ENCODE peak calls at places on chromosomes 5 and 9, in six cellular contexts. F, E, M, X, W and R are unnamed samples.
A peak's percentile ranks its signal among the peaks of the same experiment; 100 is the strongest.

GRCh38 chr5:150492621-150493020 is 15.3 kb upstream of the NDST1 start:
- DNase-seq in E (no peak), W (no peak), X (no peak), M (no peak), F (no peak), R (peak; percentile 74)

GRCh38 chr5:180636403-180637075 is 12.9 kb downstream of the FLT4 start:
- DNase-seq in M (peak; percentile 63), F (no peak), X (no peak), E (no peak), W (peak; percentile 18), R (no peak)

GRCh38 chr9:134792627-134793026 is 88.0 kb upstream of the FCN2 start:
- DNase-seq in W (no peak), M (no peak), X (no peak), F (no peak), E (no peak), R (no peak)

GRCh38 chr9:89993678-89994630 is 389.1 kb downstream of the GADD45G start:
- DNase-seq in W (peak; percentile 63), M (peak; percentile 76), X (peak; percentile 31), E (peak; percentile 46), F (peak; percentile 68), R (no peak)

GRCh38 chr5:30890377-30890776 is 303.1 kb upstream of the CDH6 start:
- DNase-seq in E (no peak), F (no peak), X (no peak), M (no peak), W (no peak), R (no peak)

GRCh38 chr9:100579665-100580064 is 1.8 kb downstream of the CAVIN4 start:
- DNase-seq in E (no peak), F (no peak), M (no peak), X (no peak), W (no peak), R (no peak)

GRCh38 chr9:99807276-99807852 is 14.3 kb upstream of the NR4A3 start:
- DNase-seq in W (peak; percentile 56), X (no peak), E (peak; percentile 66), F (peak; percentile 76), M (peak; percentile 85), R (peak; percentile 80)

GRCh38 chr5:157582731-157583580 is 7.4 kb upstream of the ADAM19 start:
- DNase-seq in F (no peak), W (no peak), M (no peak), X (no peak), E (no peak), R (no peak)

GRCh38 chr9:83431470-83432060 is 106.6 kb downstream of the FRMD3 start:
- DNase-seq in X (no peak), M (no peak), W (no peak), E (no peak), F (peak; percentile 40), R (no peak)

GRCh38 chr9:83511051-83511450 is 27.1 kb downstream of the FRMD3 start:
- DNase-seq in X (no peak), W (no peak), E (no peak), F (no peak), M (no peak), R (no peak)

GRCh38 chr5:51396797-51397196 is 13.5 kb downstream of the ISL1 start:
- DNase-seq in W (no peak), X (no peak), E (no peak), F (no peak), M (no peak), R (no peak)

GRCh38 chr9:36485647-36486453 is 85.8 kb upstream of the RNF38 start:
- DNase-seq in W (no peak), E (peak; percentile 17), M (peak; percentile 70), F (no peak), X (no peak), R (no peak)

GRCh38 chr5:109878887-109879286 is 189.2 kb downstream of the MAN2A1 start:
- DNase-seq in E (no peak), M (no peak), X (no peak), F (no peak), W (no peak), R (no peak)

GRCh38 chr9:98983295-98984268 is 39.9 kb downstream of the COL15A1 start:
- DNase-seq in E (no peak), M (peak; percentile 35), X (no peak), W (no peak), F (no peak), R (no peak)

GRCh38 chr9:129489838-129490582 is 130.9 kb downstream of the C9orf50 start:
- DNase-seq in M (peak; percentile 74), X (no peak), W (no peak), F (no peak), E (peak; percentile 48), R (no peak)

GRCh38 chr5:180860273-180860886 is 696 bp downstream of the ZFP62 start:
- DNase-seq in M (no peak), X (no peak), E (no peak), F (no peak), W (peak; percentile 27), R (no peak)

GRCh38 chr9:93684806-93685553 is 108.6 kb downstream of the PHF2 start:
- DNase-seq in E (no peak), X (no peak), M (no peak), F (peak; percentile 10), W (no peak), R (peak; percentile 39)

GRCh38 chr9:129006328-129007034 is 21.6 kb downstream of the SH3GLB2 start:
- DNase-seq in E (peak; percentile 75), M (peak; percentile 88), X (peak; percentile 55), F (peak; percentile 63), W (peak; percentile 79), R (no peak)

GRCh38 chr5:5971227-5971626 is 407.1 kb downstream of the MED10 start:
- DNase-seq in F (no peak), X (no peak), M (no peak), W (no peak), E (no peak), R (no peak)

GRCh38 chr9:128001411-128002298 is 20.9 kb upstream of the EEIG1 start:
- DNase-seq in W (no peak), F (no peak), E (no peak), M (no peak), X (no peak), R (no peak)

DNA sequence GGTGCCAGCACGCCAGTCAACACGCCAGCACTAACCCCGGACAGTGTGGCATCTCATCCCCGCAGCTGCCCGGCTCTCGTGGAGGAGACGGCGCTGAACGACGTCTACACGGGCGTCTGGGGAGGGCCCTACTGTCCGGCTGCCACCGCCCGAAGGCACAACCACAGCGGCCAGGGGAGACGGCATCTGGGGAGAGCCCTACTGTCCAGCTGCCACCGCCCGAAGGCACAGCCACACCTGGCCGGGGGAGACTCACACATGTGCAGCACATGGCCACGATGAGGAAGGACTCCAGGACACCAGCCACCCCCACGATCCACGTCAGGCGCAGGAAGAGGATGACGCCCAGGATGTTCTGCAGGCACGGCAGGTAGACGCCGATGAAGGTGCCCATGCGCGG is 23.1 kb downstream of the SLC12A7 start:
- DNase-seq in F (no peak), W (no peak), X (no peak), M (no peak), E (no peak), R (no peak)
- H3K9me3 ChIP-seq in F (no peaks in the 10 kb centered on the region), W (no peaks in the 10 kb centered on the region), X (no peaks in the 10 kb centered on the region), M (no peaks in the 10 kb centered on the region), E (no peaks in the 10 kb centered on the region), R (no peaks in the 10 kb centered on the region)

GRCh38 chr5:103186152-103186551 is 66.1 kb downstream of the PPIP5K2 start:
- DNase-seq in E (no peak), M (no peak), X (no peak), W (no peak), F (no peak), R (no peak)
- H3K36me3 ChIP-seq in E (no peaks in the 10 kb centered on the region), M (peaks cover 98% of the 10 kb centered on the region), X (no peaks in the 10 kb centered on the region), W (peaks cover 91% of the 10 kb centered on the region), F (peaks cover 5% of the 10 kb centered on the region), R (peaks cover 47% of the 10 kb centered on the region)

GRCh38 chr5:115599924-115600323 is 2.4 kb downstream of the TICAM2 start:
- DNase-seq in M (no peak), W (no peak), X (no peak), F (no peak), E (no peak), R (no peak)

GRCh38 chr5:115599502-115599901 is 2.8 kb downstream of the TICAM2 start:
- DNase-seq in F (no peak), M (no peak), W (peak; percentile 53), X (no peak), E (no peak), R (peak; percentile 13)

GRCh38 chr5:115600771-115601170 is 1.5 kb downstream of the TICAM2 start:
- DNase-seq in X (no peak), W (no peak), M (no peak), F (no peak), E (no peak), R (no peak)

GRCh38 chr5:115602585-115603125 is 376 bp upstream of the TICAM2 start:
- DNase-seq in X (no peak), M (no peak), F (no peak), E (no peak), W (no peak), R (no peak)

DNA sequence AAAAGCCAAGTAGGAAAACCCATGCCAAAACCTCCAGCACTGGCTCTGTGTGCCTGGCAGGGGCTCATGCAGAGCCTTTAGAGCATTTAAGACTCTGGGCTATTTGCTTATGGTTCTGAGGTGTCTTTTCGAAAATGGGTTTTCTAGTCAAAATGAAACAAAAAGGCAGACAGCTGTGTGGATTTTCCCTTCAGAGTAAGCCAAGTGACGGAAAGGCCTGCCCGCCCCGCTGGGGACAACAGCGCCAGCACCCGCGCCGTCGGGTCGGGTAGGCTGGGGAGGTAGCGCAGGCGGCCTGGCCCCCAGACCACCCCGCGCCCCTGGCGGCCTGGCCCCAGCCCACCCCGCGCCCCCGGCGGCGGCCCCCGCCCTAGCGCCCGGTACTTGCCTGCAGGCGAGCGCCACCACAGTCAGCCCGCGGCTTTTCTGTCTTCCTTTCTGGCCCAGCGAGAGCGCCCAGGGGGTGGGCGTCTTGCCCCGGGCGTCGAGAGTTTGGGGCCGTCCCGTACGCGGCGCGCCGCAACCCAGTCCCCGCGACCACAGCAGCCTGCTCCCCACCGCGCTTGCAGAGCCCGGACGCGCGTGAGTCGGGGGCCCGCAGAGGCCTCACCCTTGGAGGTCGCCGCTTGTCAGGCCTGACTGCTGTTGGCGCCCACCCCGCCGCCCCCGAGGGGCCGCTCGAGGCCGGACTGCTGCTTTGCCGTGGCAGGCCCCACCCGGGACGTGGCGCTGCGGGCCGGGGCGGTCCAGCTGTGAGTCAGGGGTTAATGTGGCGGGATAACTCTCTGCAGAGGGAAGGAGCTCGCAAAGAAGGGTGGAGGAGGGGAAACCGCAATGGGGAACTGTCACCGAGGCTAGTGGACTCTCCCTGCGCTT is at the start of gene TICAM2:
- DNase-seq in W (peak; percentile 80), F (peak; percentile 69), M (peak; percentile 84), X (peak; percentile 31), E (peak; percentile 70), R (peak; percentile 82)
- TF ChIP-seq CTCF in W (peak; percentile 54), F (peak; percentile 10), M (no peak), X (peak; percentile 57), E (peak; percentile 60), R (peak; percentile 3)

DNA sequence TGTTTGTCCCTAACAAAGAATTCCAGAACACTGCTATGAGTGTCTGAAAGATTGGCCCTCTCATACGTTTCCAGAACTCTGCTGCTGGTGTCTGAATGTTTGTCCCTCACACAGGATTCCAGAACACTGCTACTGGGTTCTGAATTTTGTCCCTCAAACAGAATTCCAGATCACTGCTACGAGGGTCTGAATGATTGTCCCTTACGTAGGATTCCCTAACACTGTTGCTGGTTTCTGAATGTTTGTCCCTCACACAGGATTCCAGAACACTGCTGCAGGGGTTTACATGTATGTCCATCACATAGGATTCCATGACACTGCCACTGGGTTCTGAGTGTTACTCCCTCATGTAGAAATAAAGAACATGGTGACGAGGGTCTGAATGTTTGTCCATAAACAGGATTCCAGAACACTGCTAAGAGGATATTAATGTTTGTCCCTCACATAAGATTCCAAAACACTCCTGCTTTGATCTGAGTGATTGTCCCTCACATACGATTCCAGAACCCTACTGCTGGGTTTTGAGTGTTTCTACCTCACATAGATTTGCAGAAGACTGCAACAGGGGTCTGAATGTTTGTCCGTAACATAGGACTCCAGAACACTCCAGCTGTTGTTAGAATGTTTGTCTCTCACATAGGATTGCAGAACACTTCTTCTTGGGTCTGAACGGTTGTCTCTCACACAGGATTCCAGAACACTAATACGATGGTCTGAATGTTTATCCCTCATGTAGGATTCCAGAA is 214.4 kb downstream of the FOXD4L6 start:
- DNase-seq in E (no peak), W (no peak), M (no peak), F (no peak), X (no peak), R (no peak)
- H3K9me3 ChIP-seq in E (peaks cover 89% of the 10 kb centered on the region), W (no peaks in the 10 kb centered on the region), M (peaks cover 54% of the 10 kb centered on the region), F (peaks cover 48% of the 10 kb centered on the region), X (peaks cover 3% of the 10 kb centered on the region), R (peaks cover 91% of the 10 kb centered on the region)